ENCODE peak calls at places on chromosomes 12 and 14, in nine cellular contexts. N is CD8-positive, alpha-beta T cell; L is GM23248; Y is CD8-positive, alpha-beta memory T cell; W is right lobe of liver; I is prostate gland; O is suprapubic skin; E is body of pancreas; H is thoracic aorta. R is an unnamed sample.

GRCh38 chr12:46368138-46368537 is 4.4 kb downstream of the SLC38A2 start:
- DNase-seq in N (no peak), L (no peak), Y (no peak), W (no peak), I (no peak), O (no peak), E (no peak), H (no peak), R (no peak)

GRCh38 chr12:111685322-111685810 is 390 bp downstream of the BRAP start:
- DNase-seq in N (peak; percentile 10), L (no peak), Y (no peak), W (no peak), I (no peak), O (peak; percentile 58), E (no peak), H (no peak), R (no peak)

GRCh38 chr12:27970391-27970980 is 2.0 kb downstream of the PTHLH start:
- DNase-seq in N (no peak), L (peak; percentile 78), Y (no peak), W (no peak), I (no peak), O (peak; percentile 57), E (no peak), H (no peak), R (peak; percentile 75)

GRCh38 chr12:104974626-104975290 is 11.4 kb upstream of the NOPCHAP1 start:
- DNase-seq in N (no peak), L (peak; percentile 91), Y (no peak), W (no peak), I (no peak), O (no peak), E (peak; percentile 54), H (no peak), R (no peak)

GRCh38 chr12:118494776-118495175 is 118.4 kb downstream of the SUDS3 start:
- DNase-seq in N (no peak), L (peak; percentile 5), Y (no peak), W (no peak), I (no peak), O (no peak), E (no peak), H (no peak), R (no peak)

GRCh38 chr14:100122481-100123215 is 36.8 kb downstream of the DEGS2 start:
- DNase-seq in N (no peak), L (no peak), Y (no peak), W (no peak), I (no peak), O (no peak), E (no peak), H (no peak), R (peak; percentile 62)

GRCh38 chr14:92217956-92218355 is 96.2 kb downstream of the CPSF2 start:
- DNase-seq in N (no peak), L (peak; percentile 76), Y (no peak), W (no peak), I (no peak), O (no peak), E (no peak), H (no peak), R (no peak)

GRCh38 chr12:55741978-55742377 is 944 bp upstream of the GDF11 start:
- DNase-seq in N (no peak), L (no peak), Y (no peak), W (no peak), I (no peak), O (no peak), E (no peak), H (no peak), R (no peak)

GRCh38 chr12:68746572-68747180 is 700 bp downstream of the SLC35E3 start:
- DNase-seq in N (peak; percentile 3), L (peak; percentile 91), Y (peak; percentile 13), W (peak; percentile 76), I (peak; percentile 42), O (peak; percentile 68), E (peak; percentile 57), H (peak; percentile 33), R (peak; percentile 84)

GRCh38 chr12:15230137-15230536 is 8.9 kb upstream of the RERG start:
- DNase-seq in N (no peak), L (no peak), Y (no peak), W (no peak), I (no peak), O (no peak), E (no peak), H (no peak), R (no peak)

GRCh38 chr14:105178069-105178867 is 2.8 kb downstream of the NUDT14 start:
- DNase-seq in N (no peak), L (no peak), Y (no peak), W (no peak), I (no peak), O (no peak), E (no peak), H (no peak), R (no peak)

GRCh38 chr14:66378712-66379111 is 107.5 kb upstream of the CCDC196 start:
- DNase-seq in N (no peak), L (no peak), Y (no peak), W (no peak), I (no peak), O (no peak), E (no peak), H (no peak), R (no peak)

GRCh38 chr12:45728625-45729232 is 777 bp upstream of the ARID2 start:
- DNase-seq in N (peak; percentile 93), L (peak; percentile 98), Y (peak; percentile 93), W (peak; percentile 98), I (peak; percentile 94), O (peak; percentile 97), E (peak; percentile 98), H (peak; percentile 86), R (peak; percentile 99)

GRCh38 chr12:126093911-126094310 is 1028.7 kb downstream of the AACS start:
- DNase-seq in N (no peak), L (peak; percentile 3), Y (no peak), W (no peak), I (no peak), O (no peak), E (peak; percentile 6), H (no peak), R (no peak)

GRCh38 chr12:44750468-44750867 is 125.6 kb downstream of the NELL2 start:
- DNase-seq in N (no peak), L (no peak), Y (no peak), W (no peak), I (no peak), O (no peak), E (peak; percentile 45), H (no peak), R (no peak)

GRCh38 chr12:34142430-34142829 is 120.1 kb downstream of the ALG10 start:
- DNase-seq in N (no peak), L (no peak), Y (no peak), W (no peak), I (no peak), O (no peak), E (no peak), H (no peak), R (no peak)

DNA sequence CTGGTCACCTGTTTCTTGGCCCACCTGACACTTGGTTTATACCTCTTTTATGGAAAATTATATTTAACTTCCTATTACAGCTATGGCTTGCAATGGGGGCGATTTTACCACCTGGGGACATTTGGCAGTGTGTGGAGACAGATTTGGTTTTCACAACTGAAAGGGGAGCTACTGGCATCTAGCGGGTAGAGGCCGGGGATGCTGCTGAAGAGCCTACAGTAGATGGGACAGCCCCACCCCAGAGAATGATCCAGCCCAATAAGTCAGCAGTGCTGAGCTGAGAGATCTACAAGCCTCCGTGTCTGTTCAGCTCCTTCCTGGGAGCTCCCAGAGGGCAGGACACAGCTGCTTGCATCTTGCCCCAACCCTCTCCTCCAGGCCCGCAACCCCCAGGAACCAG is 302.8 kb downstream of the CACNA1C start:
- DNase-seq in N (no peak), L (no peak), Y (no peak), W (no peak), I (no peak), O (no peak), E (no peak), H (no peak), R (no peak)
- H3K9me3 ChIP-seq in N (no peaks in the 10 kb centered on the region), L (no peaks in the 10 kb centered on the region), Y (no peaks in the 10 kb centered on the region), W (no peaks in the 10 kb centered on the region), I (no peaks in the 10 kb centered on the region), O (no peaks in the 10 kb centered on the region), E (no peaks in the 10 kb centered on the region), H (no peaks in the 10 kb centered on the region), R (no peaks in the 10 kb centered on the region)

GRCh38 chr14:103819503-103820307 is 27.7 kb downstream of the PPP1R13B start:
- DNase-seq in N (no peak), L (peak; percentile 56), Y (no peak), W (no peak), I (peak; percentile 19), O (peak; percentile 66), E (peak; percentile 45), H (no peak), R (no peak)

GRCh38 chr14:103820908-103821307 is 26.5 kb downstream of the PPP1R13B start:
- DNase-seq in N (no peak), L (no peak), Y (no peak), W (no peak), I (no peak), O (no peak), E (no peak), H (no peak), R (no peak)

GRCh38 chr14:103828315-103828967 is 18.9 kb downstream of the PPP1R13B start:
- DNase-seq in N (no peak), L (peak; percentile 66), Y (no peak), W (no peak), I (no peak), O (no peak), E (peak; percentile 38), H (no peak), R (no peak)

GRCh38 chr14:103820382-103820781 is 27.0 kb downstream of the PPP1R13B start:
- DNase-seq in N (no peak), L (no peak), Y (no peak), W (no peak), I (no peak), O (no peak), E (no peak), H (no peak), R (no peak)

DNA sequence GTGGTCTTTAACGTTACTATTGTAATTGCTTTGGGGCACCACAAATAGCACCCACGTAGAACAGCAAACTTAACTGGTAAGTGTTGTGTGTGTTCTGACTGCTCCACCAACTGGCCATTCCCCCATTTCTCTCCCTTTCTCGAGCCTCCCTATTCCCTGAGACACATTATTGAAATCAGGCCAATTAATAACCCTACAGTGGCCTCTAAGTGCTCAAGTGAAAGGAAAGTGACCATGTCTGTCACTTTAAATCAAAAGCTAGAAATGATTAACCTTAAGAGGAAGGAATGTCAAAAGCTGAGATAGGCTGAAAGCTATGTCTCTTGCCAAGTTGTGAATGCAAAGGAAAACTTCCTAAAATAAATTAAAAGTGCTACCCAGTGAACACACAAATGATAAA is 22.3 kb downstream of the PPP1R13B start:
- DNase-seq in N (no peak), L (no peak), Y (no peak), W (no peak), I (no peak), O (no peak), E (peak; percentile 38), H (no peak), R (no peak)
- H3K27ac ChIP-seq in N (no peak overlapping the region), L (no peak overlapping the region), Y (no peak overlapping the region), W (peak overlapping the region; percentile 19), I (peak overlapping the region; percentile 80), O (no peak overlapping the region), E (peak overlapping the region; percentile 48), H (no peak overlapping the region), R (no peak overlapping the region)

GRCh38 chr12:31850268-31850667 is 108.9 kb upstream of the RESF1 start:
- DNase-seq in N (no peak), L (no peak), Y (no peak), W (no peak), I (no peak), O (no peak), E (no peak), H (no peak), R (no peak)
- H3K9me3 ChIP-seq in N (peaks cover 9% of the 10 kb centered on the region), L (peaks cover 6% of the 10 kb centered on the region), Y (peaks cover 10% of the 10 kb centered on the region), W (no peaks in the 10 kb centered on the region), I (no peaks in the 10 kb centered on the region), O (peaks cover 29% of the 10 kb centered on the region), E (no peaks in the 10 kb centered on the region), H (peaks cover 10% of the 10 kb centered on the region), R (peaks cover 2% of the 10 kb centered on the region)

GRCh38 chr12:47757360-47757839 is 1.3 kb downstream of the RAPGEF3 start:
- DNase-seq in N (no peak), L (no peak), Y (no peak), W (no peak), I (no peak), O (no peak), E (no peak), H (no peak), R (no peak)
- H3K27ac ChIP-seq in N (no peak overlapping the region), L (no peak overlapping the region), Y (no peak overlapping the region), W (peak overlapping the region; percentile 24), I (peak overlapping the region; percentile 78), O (no peak overlapping the region), E (no peak overlapping the region), H (peak overlapping the region; percentile 86), R (peak overlapping the region; percentile 92)

R was measured in kidney.